ENCODE peak calls at places on chromosomes 11 and 22, in five cellular contexts. K is NCI-H1092 treated with DMSO at 0.1 percent for 48 hours, E is GM12878, T is GM23248, V is HFFc6. U is an unnamed sample.
A peak's percentile ranks its signal among the peaks of the same experiment; 100 is the strongest.

GRCh38 chr11:64286801-64287159 is 1.1 kb downstream of the GPR137 start:
- DNase-seq in K (no peak), E (no peak), T (no peak), V (no peak), U (no peak)

GRCh38 chr22:30290679-30291333 is 1.5 kb upstream of the CASTOR1 start:
- DNase-seq in K (peak; percentile 42), E (no peak), T (peak; percentile 59), V (peak; percentile 36), U (no peak)

GRCh38 chr11:34915136-34916013 is 804 bp downstream of the APIP start:
- DNase-seq in K (peak; percentile 84), E (no peak), T (peak; percentile 61), V (peak; percentile 5), U (no peak)

GRCh38 chr11:17538731-17539130 is 5.5 kb downstream of the USH1C start:
- DNase-seq in K (no peak), E (no peak), T (no peak), V (no peak), U (no peak)

GRCh38 chr22:30866216-30866615 is 102.4 kb downstream of the MORC2 start:
- DNase-seq in K (no peak), E (no peak), T (no peak), V (no peak), U (no peak)

GRCh38 chr11:27672836-27673464 is 27.3 kb downstream of the BDNF start:
- DNase-seq in K (no peak), E (no peak), T (peak; percentile 72), V (peak; percentile 28), U (no peak)

GRCh38 chr11:44936527-44936926 is 14.2 kb downstream of the TP53I11 start:
- DNase-seq in K (peak; percentile 69), E (no peak), T (peak; percentile 76), V (peak; percentile 55), U (peak; percentile 48)

GRCh38 chr11:45993438-45994064 is 71.1 kb downstream of the LARGE2 start:
- DNase-seq in K (no peak), E (no peak), T (peak; percentile 53), V (no peak), U (peak; percentile 79)

GRCh38 chr22:45101828-45102227 is 61.9 kb upstream of the NUP50 start:
- DNase-seq in K (peak; percentile 15), E (no peak), T (peak; percentile 79), V (peak; percentile 64), U (peak; percentile 16)

GRCh38 chr11:130580372-130580771 is 131.9 kb downstream of the ADAMTS15 start:
- DNase-seq in K (no peak), E (no peak), T (peak; percentile 89), V (peak; percentile 51), U (no peak)

GRCh38 chr11:77630311-77630710 is 7.3 kb downstream of the CLNS1A start:
- DNase-seq in K (no peak), E (no peak), T (no peak), V (no peak), U (no peak)

GRCh38 chr11:69984457-69985261 is 93.5 kb upstream of the ANO1 start:
- DNase-seq in K (no peak), E (no peak), T (no peak), V (no peak), U (no peak)

GRCh38 chr11:86551693-86552092 is 120.7 kb downstream of the ME3 start:
- DNase-seq in K (no peak), E (no peak), T (no peak), V (no peak), U (no peak)

U was measured in NCI-H446 treated with DMSO at 0.1 percent for 48 hours.